ENCODE peak calls at places on chromosomes 6 and 20, in seven cellular contexts. L is HuH-7, B is posterior cingulate gyrus, W is OCI-LY7, H is T-helper 2 cell, A is brain microvascular endothelial cell, T is endothelial cell. Q is an unnamed sample.

GRCh38 chr6:44222486-44222986 is 859 bp upstream of the SLC29A1 start:
- DNase-seq in L (no peak), B (no peak), W (no peak), H (no peak), A (no peak), T (no peak), Q (no peak)

GRCh38 chr6:155050311-155050710 is 55.2 kb downstream of the TIAM2 start:
- DNase-seq in L (no peak), B (no peak), W (no peak), H (no peak), A (peak), T (no peak), Q (no peak)

GRCh38 chr6:148854086-148854485 is 107.3 kb downstream of the UST start:
- DNase-seq in L (no peak), B (no peak), W (no peak), H (no peak), A (no peak), T (no peak), Q (no peak)

GRCh38 chr20:43666376-43667328 is at the start of gene MYBL2:
- DNase-seq in L (peak), B (peak), W (peak), H (peak), A (peak), T (peak), Q (peak)

GRCh38 chr6:11615214-11615602 is 77.7 kb downstream of the TMEM170B start:
- DNase-seq in L (no peak), B (no peak), W (no peak), H (no peak), A (peak), T (no peak), Q (no peak)

GRCh38 chr6:139081485-139081884 is 52.9 kb downstream of the ABRACL start:
- DNase-seq in L (no peak), B (no peak), W (no peak), H (no peak), A (no peak), T (no peak), Q (no peak)

GRCh38 chr6:137816133-137816579 is 50.9 kb upstream of the TNFAIP3 start:
- DNase-seq in L (no peak), B (no peak), W (no peak), H (no peak), A (no peak), T (no peak), Q (no peak)

GRCh38 chr6:147099974-147100373 is 104.2 kb upstream of the STXBP5 start:
- DNase-seq in L (no peak), B (no peak), W (no peak), H (no peak), A (peak), T (no peak), Q (no peak)

GRCh38 chr6:163311830-163312229 is 102.7 kb upstream of the QKI start:
- DNase-seq in L (no peak), B (no peak), W (no peak), H (no peak), A (peak), T (no peak), Q (no peak)

Q was measured in CD8-positive, alpha-beta T cell.